ENCODE peak calls at places on chromosomes 6 and 20, in five cellular contexts. E is H1, N is H9, D is mesenchymal stem cell, T is trophoblast cell. G is an unnamed sample.

GRCh38 chr6:139693735-139694134 is 319.3 kb upstream of the CITED2 start:
- DNase-seq in E (no peak), N (no peak), D (no peak), T (no peak), G (no peak)

GRCh38 chr6:37547564-37548061 is 47.9 kb upstream of the CCDC167 start:
- DNase-seq in E (no peak), N (no peak), D (no peak), T (no peak), G (no peak)

GRCh38 chr20:50567860-50568548 is 57.8 kb downstream of the PTPN1 start:
- DNase-seq in E (no peak), N (peak), D (no peak), T (peak), G (no peak)

GRCh38 chr6:28369463-28369862 is 19.7 kb downstream of the ZKSCAN3 start:
- DNase-seq in E (no peak), N (no peak), D (no peak), T (no peak), G (no peak)

GRCh38 chr6:132763269-132763668 is 5.6 kb upstream of the VNN2 start:
- DNase-seq in E (no peak), N (no peak), D (peak), T (no peak), G (no peak)

GRCh38 chr6:152635949-152636674 is 1.1 kb downstream of the SYNE1 start:
- DNase-seq in E (no peak), N (peak), D (peak), T (no peak), G (peak)

GRCh38 chr6:43901330-43902230 is 131.6 kb downstream of the VEGFA start:
- DNase-seq in E (no peak), N (no peak), D (no peak), T (peak), G (no peak)

GRCh38 chr6:154080434-154081189 is 41.6 kb downstream of the OPRM1 start:
- DNase-seq in E (no peak), N (no peak), D (no peak), T (peak), G (no peak)

GRCh38 chr6:42322676-42323075 is 105.0 kb upstream of the MRPS10 start:
- DNase-seq in E (peak), N (peak), D (no peak), T (no peak), G (no peak)

GRCh38 chr6:156543431-156543830 is 233.7 kb upstream of the ARID1B start:
- DNase-seq in E (no peak), N (no peak), D (no peak), T (no peak), G (no peak)

GRCh38 chr6:107418118-107418517 is 41.2 kb downstream of the PDSS2 start:
- DNase-seq in E (no peak), N (peak), D (peak), T (no peak), G (no peak)
- H2BK12ac ChIP-seq in E (no peak), N (no peak), D (no peak), T (no peak), G (no peak)

DNA sequence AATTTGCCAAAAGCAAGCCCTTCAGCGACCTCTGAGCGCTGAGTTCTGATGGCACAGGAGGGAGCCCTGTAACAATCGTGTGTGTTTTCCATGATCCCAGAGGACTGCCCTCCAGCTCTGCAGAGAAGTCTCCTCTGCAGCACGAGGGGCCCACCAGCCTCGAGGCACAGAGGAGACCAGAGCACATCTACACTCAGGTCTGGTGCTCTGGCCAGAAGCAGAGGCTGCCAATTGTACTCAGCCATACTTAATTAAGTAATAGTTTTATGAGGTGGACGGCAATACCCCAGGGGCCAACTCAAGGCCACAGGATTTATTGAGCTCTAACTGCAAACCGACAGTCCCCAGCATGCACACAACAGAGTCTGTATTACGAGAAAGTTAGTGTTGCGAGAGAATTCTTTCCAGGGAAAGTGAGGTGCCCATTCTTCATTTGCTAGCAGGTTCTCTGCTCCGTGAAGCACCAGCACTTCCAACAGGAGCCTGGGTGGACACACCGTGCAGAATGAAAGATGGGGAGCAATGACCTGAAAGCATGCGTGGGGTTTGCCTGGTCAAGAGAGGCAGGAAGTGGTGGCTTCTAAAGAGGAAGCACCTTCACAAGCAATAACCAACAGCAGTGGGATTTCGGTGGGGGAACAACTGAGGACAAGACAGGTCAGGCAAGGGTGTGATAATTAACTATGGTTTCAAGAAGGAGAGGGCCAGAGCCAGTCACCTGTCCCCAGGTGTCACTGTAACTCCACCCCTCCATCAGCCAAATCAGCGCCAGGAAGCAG is 92.8 kb upstream of the FOXC1 start:
- DNase-seq in E (no peak), N (no peak), D (no peak), T (no peak), G (no peak)
- H3K14ac ChIP-seq in E (no peak), N (no peak), D (no peak), T (no peak), G (no peak)

GRCh38 chr6:30326446-30327231 is at the start of gene TRIM39:
- DNase-seq in E (no peak), N (peak), D (peak), T (peak), G (peak)

GRCh38 chr6:30329331-30329730 is 2.6 kb downstream of the TRIM39 start:
- DNase-seq in E (no peak), N (no peak), D (no peak), T (no peak), G (no peak)

GRCh38 chr6:30325150-30325872 is 1.4 kb upstream of the TRIM39 start:
- DNase-seq in E (peak), N (no peak), D (peak), T (peak), G (no peak)

GRCh38 chr6:30325873-30326445 is 768 bp upstream of the TRIM39 start:
- DNase-seq in E (peak), N (peak), D (no peak), T (no peak), G (peak)

DNA sequence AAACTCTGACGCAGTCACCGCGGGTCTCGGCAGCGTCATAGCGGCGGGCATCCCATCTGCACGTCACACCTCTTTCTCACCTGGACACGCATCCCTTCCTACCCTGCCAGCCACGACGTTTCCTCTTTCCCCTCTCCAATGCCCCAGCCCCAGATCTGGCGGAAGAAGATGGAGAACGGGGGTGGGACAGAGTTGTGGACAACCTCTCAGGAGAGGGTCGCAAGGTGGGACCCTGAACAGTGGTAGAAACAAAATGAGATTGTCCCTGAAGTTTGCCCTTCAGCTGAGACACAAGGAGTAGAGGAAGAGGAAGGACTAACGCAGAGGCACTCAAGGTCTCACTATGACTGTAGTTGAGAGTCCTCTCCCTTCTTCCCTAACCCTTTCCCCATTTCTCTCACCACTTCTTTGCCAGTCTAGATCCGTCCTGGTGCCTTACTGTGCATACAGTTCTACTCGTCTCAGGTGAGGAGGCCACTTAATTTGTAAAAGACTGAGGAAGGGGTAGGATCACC is 562 bp downstream of the TRIM39 start:
- DNase-seq in E (no peak), N (no peak), D (no peak), T (no peak), G (no peak)
- H2BK5ac ChIP-seq in E (peak), N (no peak), D (no peak), T (no peak), G (peak)

GRCh38 chr6:107173779-107174178 is 58.5 kb upstream of the BEND3 start:
- DNase-seq in E (no peak), N (no peak), D (no peak), T (no peak), G (no peak)

GRCh38 chr6:107180114-107180513 is 64.8 kb upstream of the BEND3 start:
- DNase-seq in E (no peak), N (no peak), D (no peak), T (no peak), G (no peak)

GRCh38 chr6:107179004-107179403 is 63.7 kb upstream of the BEND3 start:
- DNase-seq in E (no peak), N (no peak), D (peak), T (no peak), G (no peak)
- H2BK12ac ChIP-seq in E (no peak), N (no peak), D (no peak), T (no peak), G (no peak)

DNA sequence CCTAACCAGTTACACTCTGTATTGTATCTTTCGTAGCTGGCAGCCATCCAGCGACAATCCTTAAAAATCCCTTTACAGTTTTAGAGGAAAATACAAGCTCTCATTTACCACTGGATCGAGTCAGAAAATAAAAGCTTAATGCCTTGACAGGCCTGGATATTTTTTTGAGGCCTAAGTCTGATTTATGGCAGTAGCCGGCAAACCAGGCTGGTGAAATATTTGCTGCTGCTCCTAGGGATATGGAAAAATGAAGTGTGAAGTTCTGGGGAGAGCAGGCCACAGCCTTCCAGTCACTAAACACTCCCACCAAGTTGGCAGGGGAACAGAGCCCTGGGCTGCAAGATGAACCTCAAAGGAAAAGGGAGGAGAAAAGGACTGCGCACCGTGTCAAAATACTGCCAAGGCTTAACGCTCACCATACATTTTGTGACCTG is 213.0 kb upstream of the SUPT3H start:
- DNase-seq in E (no peak), N (no peak), D (peak), T (no peak), G (no peak)
- H3K14ac ChIP-seq in E (no peak), N (no peak), D (no peak), T (no peak), G (no peak)

DNA sequence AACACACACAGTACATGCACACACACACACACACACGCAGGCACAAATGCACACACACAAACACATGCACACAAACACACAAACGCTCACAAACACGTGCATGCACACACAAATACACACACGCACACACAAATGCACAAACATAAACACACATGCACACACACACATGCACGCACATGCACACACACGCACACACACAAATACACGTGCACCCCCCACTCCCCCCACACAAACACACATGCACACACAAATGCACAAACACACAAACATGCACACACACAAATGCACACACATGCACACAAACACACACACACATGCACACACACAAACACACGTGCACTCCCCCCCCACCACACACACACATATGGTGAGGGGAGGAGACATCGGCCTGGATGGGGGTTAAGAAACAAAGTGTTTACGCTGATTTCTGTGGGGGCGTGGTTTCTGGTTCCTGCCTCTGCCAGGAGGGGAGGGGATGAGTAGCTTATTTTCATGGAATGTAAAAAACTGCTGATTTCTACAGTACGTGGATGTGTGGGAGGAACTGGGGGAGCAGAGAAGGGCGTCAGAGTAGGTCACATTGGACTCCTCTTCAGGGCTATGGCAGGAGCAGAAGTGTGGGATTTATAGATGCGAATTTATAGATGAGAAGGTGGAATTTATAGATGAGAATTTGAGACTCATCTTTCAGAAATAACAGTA is 607.2 kb downstream of the QKI start:
- DNase-seq in E (no peak), N (no peak), D (no peak), T (no peak), G (no peak)
- H2BK5ac ChIP-seq in E (no peak), N (no peak), D (no peak), T (no peak), G (no peak)

G was measured in neuronal stem cell.